ENCODE peak calls at places on chromosomes 3 and 15, in six cellular contexts. P is A549, U is GM12878, A is K562, H is HepG2, E is endothelial cell of umbilical vein. R is an unnamed sample.

GRCh38 chr3:27720899-27721716 is 1.0 kb downstream of the EOMES start:
- DNase-seq in P (peak), U (no peak), A (no peak), H (no peak), E (no peak), R (no peak)

GRCh38 chr3:27859821-27860220 is 137.7 kb upstream of the EOMES start:
- DNase-seq in P (no peak), U (no peak), A (no peak), H (no peak), E (no peak), R (no peak)

GRCh38 chr15:75167588-75168076 is 34.0 kb upstream of the C15orf39 start:
- DNase-seq in P (no peak), U (no peak), A (peak), H (no peak), E (no peak), R (peak)

GRCh38 chr15:76057332-76058000 is 2.3 kb upstream of the TMEM266 start:
- DNase-seq in P (peak), U (no peak), A (peak), H (peak), E (peak), R (peak)

GRCh38 chr15:32838820-32839219 is 121.0 kb downstream of the GREM1 start:
- DNase-seq in P (peak), U (no peak), A (no peak), H (peak), E (peak), R (no peak)

GRCh38 chr15:37221671-37222207 is 121.4 kb upstream of the MEIS2 start:
- DNase-seq in P (no peak), U (no peak), A (no peak), H (no peak), E (no peak), R (no peak)

GRCh38 chr3:134076816-134077215 is 47.1 kb upstream of the SLCO2A1 start:
- DNase-seq in P (no peak), U (no peak), A (no peak), H (no peak), E (no peak), R (no peak)

GRCh38 chr15:84915011-84915958 is 30.8 kb downstream of the SLC28A1 start:
- DNase-seq in P (peak), U (peak), A (peak), H (peak), E (peak), R (peak)

GRCh38 chr3:106333911-106334618 is 465.3 kb upstream of the CBLB start:
- DNase-seq in P (no peak), U (no peak), A (no peak), H (no peak), E (no peak), R (no peak)

GRCh38 chr15:68492855-68493254 is 60.9 kb upstream of the ITGA11 start:
- DNase-seq in P (peak), U (no peak), A (no peak), H (no peak), E (no peak), R (no peak)

GRCh38 chr3:23916152-23916885 is 471 bp downstream of the NKIRAS1 start:
- DNase-seq in P (no peak), U (no peak), A (peak), H (no peak), E (no peak), R (no peak)

GRCh38 chr3:23919628-23920027 is 2.7 kb downstream of the RPL15 start:
- DNase-seq in P (no peak), U (no peak), A (no peak), H (no peak), E (no peak), R (no peak)

GRCh38 chr3:23913873-23914743 is 2.7 kb downstream of the NKIRAS1 start:
- DNase-seq in P (no peak), U (no peak), A (no peak), H (no peak), E (no peak), R (no peak)

GRCh38 chr3:23915537-23916108 is 1.2 kb downstream of the NKIRAS1 start:
- DNase-seq in P (no peak), U (no peak), A (no peak), H (peak), E (peak), R (peak)

GRCh38 chr3:23916886-23917815 is at the start of the genes NKIRAS1 and RPL15:
- DNase-seq in P (peak), U (peak), A (peak), H (peak), E (peak), R (peak)
- TF ChIP-seq CTCF in P (no peak), U (peak), A (peak), H (peak), E (no peak), R (no peak)

GRCh38 chr3:36679384-36680200 is 84.8 kb downstream of the DCLK3 start:
- DNase-seq in P (peak), U (no peak), A (no peak), H (no peak), E (no peak), R (peak)

GRCh38 chr3:36677331-36678007 is 86.9 kb downstream of the DCLK3 start:
- DNase-seq in P (peak), U (no peak), A (no peak), H (peak), E (no peak), R (peak)

GRCh38 chr3:36678216-36679013 is 85.9 kb downstream of the DCLK3 start:
- DNase-seq in P (no peak), U (no peak), A (no peak), H (no peak), E (no peak), R (no peak)

GRCh38 chr3:36681867-36682266 is 82.5 kb downstream of the DCLK3 start:
- DNase-seq in P (no peak), U (no peak), A (no peak), H (no peak), E (no peak), R (peak)
- TF ChIP-seq MYC in P (no peak), U (no peak), A (no peak), H (no peak), E (no peak), R (no peak)

DNA sequence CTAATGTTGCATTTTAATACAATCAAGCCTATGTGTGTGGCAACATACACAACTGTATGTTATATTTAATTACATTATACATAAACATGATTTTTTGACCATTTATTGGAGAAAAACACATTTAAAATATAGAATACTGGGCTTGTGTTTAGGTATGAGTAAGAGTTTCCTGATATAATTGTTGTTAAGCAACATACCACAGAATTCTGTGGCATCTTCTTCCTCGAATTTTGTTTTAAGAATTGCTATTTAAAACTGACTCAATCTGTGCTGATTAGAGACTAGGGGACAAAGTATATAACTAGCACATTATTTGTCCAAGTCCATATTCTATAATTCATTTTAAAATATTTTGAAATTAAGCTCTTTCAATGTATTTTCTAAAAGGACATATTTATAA is 376.8 kb upstream of the THBS1 start:
- DNase-seq in P (no peak), U (no peak), A (no peak), H (no peak), E (peak), R (no peak)
- TF ChIP-seq MAX in P (no peak), U (no peak), A (no peak), H (no peak), E (no peak), R (no peak)

GRCh38 chr15:91258436-91258779 is 158.4 kb downstream of the SV2B start:
- DNase-seq in P (peak), U (no peak), A (no peak), H (no peak), E (no peak), R (peak)
- TF ChIP-seq CTCF in P (no peak), U (no peak), A (peak), H (peak), E (no peak), R (peak)

GRCh38 chr3:66405701-66406091 is 95.1 kb downstream of the LRIG1 start:
- DNase-seq in P (no peak), U (no peak), A (no peak), H (no peak), E (no peak), R (no peak)

GRCh38 chr3:66406841-66407240 is 94.0 kb downstream of the LRIG1 start:
- DNase-seq in P (no peak), U (no peak), A (no peak), H (no peak), E (no peak), R (no peak)

GRCh38 chr3:66407281-66408218 is 93.3 kb downstream of the LRIG1 start:
- DNase-seq in P (peak), U (no peak), A (peak), H (peak), E (peak), R (peak)

GRCh38 chr3:66404903-66405700 is 95.7 kb downstream of the LRIG1 start:
- DNase-seq in P (no peak), U (no peak), A (no peak), H (no peak), E (no peak), R (no peak)

GRCh38 chr3:66406186-66406585 is 94.6 kb downstream of the LRIG1 start:
- DNase-seq in P (no peak), U (no peak), A (no peak), H (no peak), E (no peak), R (no peak)
- TF ChIP-seq MYC in P (no peak), U (no peak), A (no peak), H (no peak), E (no peak), R (no peak)

DNA sequence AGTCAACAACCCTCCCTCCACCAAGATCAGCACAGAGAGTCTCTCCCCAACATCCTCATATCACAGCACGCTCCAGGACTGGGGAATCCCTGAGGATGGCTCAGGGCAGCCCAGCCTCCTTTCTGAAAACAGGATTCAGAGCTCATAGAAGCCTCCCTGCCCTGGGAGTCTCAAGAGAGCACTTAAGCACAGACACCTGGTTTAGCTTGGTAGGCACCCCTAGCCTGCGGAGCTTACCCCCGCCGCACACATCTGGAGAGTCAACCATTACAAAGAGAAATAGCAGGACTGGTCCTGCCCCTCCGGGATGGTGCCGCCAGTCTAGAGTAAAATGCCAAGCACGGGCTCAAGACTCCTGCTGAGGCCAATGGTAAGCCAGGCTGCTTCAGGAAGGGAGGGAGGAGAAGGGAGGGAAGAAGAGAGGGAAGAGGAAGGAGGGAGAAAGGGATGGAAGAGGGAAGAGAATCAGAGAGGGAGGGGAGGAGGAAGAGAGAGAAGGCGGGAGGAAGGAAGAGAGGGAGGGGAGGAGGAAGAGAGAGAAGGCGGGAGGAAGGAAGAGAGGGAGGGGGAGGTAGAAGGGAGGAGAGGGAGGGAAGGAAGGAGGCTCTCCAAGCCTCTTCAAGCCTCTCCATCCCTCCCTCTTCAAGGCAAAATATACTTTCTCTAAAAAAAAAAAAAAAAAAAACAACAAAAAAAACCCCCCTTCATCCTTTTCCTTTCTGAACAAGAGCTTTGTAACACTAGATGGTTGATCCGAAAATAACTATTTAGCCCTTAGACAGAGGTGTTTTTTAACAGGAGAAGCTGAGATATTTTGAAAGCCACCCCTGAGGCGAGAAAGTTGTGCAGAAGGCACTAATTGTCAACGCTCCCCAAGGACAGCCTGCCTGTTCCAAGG is 278.6 kb upstream of the TLE3 start:
- DNase-seq in P (no peak), U (no peak), A (no peak), H (no peak), E (no peak), R (no peak)
- TF ChIP-seq MAX in P (no peak), U (no peak), A (no peak), H (no peak), E (no peak), R (no peak)

R was measured in NB4.